ENCODE peak calls at places on chromosomes 16 and 17, in six cellular contexts. U, W, I, S, D and V are unnamed samples.

GRCh38 chr17:38605852-38606645 is at the start of gene SRCIN1:
- DNase-seq in W (peak), S (no peak), U (peak), D (no peak), I (no peak), V (no peak)

GRCh38 chr17:8409966-8410881 is 12.6 kb upstream of the RNF222 start:
- DNase-seq in W (peak), I (peak), S (peak), D (peak), U (peak), V (peak)

GRCh38 chr16:69150146-69150865 is 17.9 kb downstream of the UTP4 start:
- DNase-seq in U (no peak), D (peak), W (no peak), S (peak), I (no peak), V (no peak)

GRCh38 chr16:30921748-30922419 is 1.5 kb upstream of the FBXL19 start:
- DNase-seq in D (peak), U (peak), S (peak), W (peak), I (peak), V (peak)

GRCh38 chr17:68861602-68862001 is 93.6 kb downstream of the ABCA8 start:
- DNase-seq in D (no peak), S (no peak), W (no peak), I (no peak), U (no peak), V (no peak)

GRCh38 chr16:72666267-72666666 is 381.7 kb downstream of the ZFHX3 start:
- DNase-seq in I (no peak), U (no peak), S (no peak), D (no peak), W (no peak), V (no peak)

GRCh38 chr17:45235071-45236001 is 13.7 kb downstream of the FMNL1 start:
- DNase-seq in W (peak), D (peak), U (peak), S (peak), I (peak), V (peak)

GRCh38 chr16:49986351-49987124 is 38.5 kb upstream of the CNEP1R1 start:
- DNase-seq in D (peak), I (no peak), U (no peak), W (no peak), S (no peak), V (no peak)

GRCh38 chr17:2192367-2193028 is 111.1 kb downstream of the SMG6 start:
- DNase-seq in S (no peak), D (peak), W (peak), I (no peak), U (no peak), V (no peak)

GRCh38 chr17:41763327-41763726 is 23.2 kb downstream of the JUP start:
- DNase-seq in D (no peak), S (no peak), W (no peak), I (no peak), U (no peak), V (no peak)

GRCh38 chr16:85908889-85909584 is 10.1 kb downstream of the IRF8 start:
- DNase-seq in I (no peak), U (peak), D (no peak), S (no peak), W (peak), V (no peak)

GRCh38 chr17:78144736-78145641 is 1.2 kb upstream of the C17orf99 start:
- DNase-seq in I (no peak), D (no peak), S (no peak), U (no peak), W (peak), V (no peak)

GRCh38 chr17:78142113-78142861 is 3.9 kb upstream of the C17orf99 start:
- DNase-seq in D (peak), I (no peak), S (no peak), W (no peak), U (no peak), V (no peak)

GRCh38 chr17:78146471-78146869 is 285 bp downstream of the C17orf99 start:
- DNase-seq in D (no peak), I (no peak), U (no peak), S (no peak), W (no peak), V (no peak)

GRCh38 chr17:78143214-78144145 is 2.7 kb upstream of the C17orf99 start:
- DNase-seq in W (no peak), U (no peak), I (no peak), D (no peak), S (no peak), V (no peak)

DNA sequence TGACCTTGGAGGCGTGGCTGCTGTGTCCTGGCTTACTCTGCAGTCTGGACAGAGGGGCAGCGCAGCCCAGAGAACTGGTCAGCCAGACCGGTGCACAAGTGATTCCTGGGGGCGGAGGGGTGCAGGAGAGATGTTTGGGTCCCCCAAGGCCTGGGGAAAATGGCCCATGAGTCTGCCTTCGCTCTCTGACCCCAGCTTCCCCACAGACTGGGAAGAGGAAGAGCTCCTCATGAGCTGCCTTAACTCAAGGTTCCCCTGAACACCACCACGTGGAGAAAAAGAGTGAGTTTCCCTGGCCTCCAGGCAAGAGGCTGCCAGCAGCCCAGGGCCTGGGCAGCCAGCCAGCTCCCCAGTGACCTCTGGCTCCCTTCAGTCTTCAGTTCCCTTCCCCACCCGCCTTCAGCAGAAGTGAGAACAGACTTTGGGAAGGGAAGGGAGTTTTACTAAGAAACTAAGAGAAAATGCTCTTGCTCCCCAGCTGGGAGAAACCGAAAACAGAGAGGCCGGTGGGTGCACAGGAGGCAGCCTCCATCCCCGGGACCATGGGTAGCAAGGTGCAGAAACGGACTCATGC is 2.0 kb upstream of the C17orf99 start:
- DNase-seq in D (peak), U (no peak), S (peak), I (no peak), W (peak), V (no peak)
- TF ChIP-seq CTCF in D (no peak), U (no peak), S (no peak), I (no peak), W (no peak), V (no peak)

DNA sequence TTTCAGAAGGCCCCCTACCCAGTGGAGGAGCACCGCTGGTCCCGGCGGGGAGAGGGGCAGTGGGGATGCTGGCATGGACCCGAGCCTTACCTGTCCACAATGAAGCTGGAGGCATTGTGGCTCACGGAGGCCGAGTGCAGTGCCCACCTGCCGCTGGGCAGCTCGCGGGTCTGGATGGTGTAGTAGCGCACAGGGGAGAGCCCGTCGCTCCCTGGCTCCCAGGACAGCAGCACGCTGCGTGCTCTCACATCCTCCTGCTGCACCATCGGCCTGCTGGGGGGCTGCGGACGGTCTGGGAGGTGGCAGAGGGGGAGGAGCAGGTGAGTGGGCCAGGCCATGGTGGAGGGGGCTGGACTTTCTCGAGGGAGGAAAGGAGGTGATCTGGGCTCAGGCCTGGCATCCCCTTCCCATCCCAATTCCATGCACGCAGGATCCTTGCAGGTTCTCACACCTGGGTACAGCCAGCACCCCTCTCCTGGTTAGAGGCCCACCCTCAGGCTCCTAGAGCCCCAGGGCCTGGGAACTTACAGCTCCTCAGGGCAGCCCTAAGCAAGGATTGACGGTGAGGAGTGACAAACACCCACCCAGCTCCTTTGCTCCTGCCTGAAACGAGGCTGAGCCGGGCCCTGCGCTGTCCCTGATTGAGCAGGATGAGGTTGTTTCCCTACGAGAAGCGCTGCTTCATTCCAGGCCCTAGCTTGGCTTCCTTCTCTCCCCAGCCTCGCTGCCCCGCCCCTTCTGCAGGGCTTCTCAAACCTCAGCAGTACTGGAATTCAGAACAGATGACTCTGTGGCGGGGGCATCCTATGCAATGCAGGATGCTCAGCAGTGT is 76.2 kb upstream of the CDC42EP4 start:
- DNase-seq in W (peak), U (no peak), D (peak), I (no peak), S (no peak), V (no peak)
- TF ChIP-seq CTCF in W (no peak), U (no peak), D (no peak), I (no peak), S (no peak), V (no peak)

DNA sequence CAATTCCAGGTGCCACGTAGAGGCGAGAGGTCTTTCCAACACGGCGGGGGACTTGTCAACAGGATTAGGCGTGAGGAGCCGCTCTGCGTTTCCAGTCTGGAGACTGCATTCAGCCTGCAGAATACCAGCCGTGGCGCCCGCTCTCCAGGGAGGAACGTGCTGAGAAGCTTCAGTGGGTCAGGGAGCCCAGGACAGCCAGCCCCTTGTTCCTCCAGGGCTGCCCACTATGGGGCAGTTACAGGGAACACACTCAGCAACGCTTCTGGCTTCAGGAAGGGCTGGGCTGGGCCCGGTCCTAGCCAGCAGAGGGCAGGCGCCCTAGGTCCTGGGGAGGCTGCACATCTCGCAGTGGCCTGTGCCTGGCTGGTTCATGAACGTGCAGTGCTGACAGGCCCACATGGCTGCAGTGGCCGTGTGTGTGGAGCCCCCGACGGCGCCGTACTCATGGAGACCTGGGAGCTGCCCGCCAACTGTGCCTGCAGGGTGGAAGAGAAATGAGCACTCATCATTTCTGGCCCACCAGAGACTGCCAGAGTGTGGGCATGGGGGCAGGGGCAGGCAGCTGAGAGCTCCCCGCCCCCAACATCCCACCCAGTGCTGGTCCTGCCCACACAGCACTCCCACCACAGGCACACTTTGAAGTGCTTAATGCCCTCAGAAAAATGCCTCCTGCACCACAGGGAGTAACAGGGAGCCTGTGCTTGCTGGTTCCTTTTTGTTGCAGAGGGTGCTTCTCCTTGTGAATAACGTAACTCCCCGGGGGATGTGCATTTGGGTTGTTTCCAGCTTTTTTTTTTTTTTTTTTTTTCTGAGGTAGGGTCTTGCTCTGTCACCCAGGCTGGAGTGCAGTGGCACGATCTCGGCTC is 7.0 kb upstream of the FAAP100 start:
- DNase-seq in U (no peak), W (no peak), S (no peak), I (no peak), D (no peak), V (no peak)
- TF ChIP-seq CTCF in U (no peak), W (no peak), S (no peak), I (peak), D (peak), V (no peak)

GRCh38 chr17:74963656-74964055 is 8.9 kb downstream of the HID1 start:
- DNase-seq in W (no peak), I (no peak), D (no peak), U (no peak), S (no peak), V (no peak)

GRCh38 chr17:74962622-74963394 is 9.8 kb downstream of the HID1 start:
- DNase-seq in I (no peak), S (no peak), W (no peak), U (no peak), D (no peak), V (no peak)

GRCh38 chr17:74961657-74962360 is 10.8 kb downstream of the HID1 start:
- DNase-seq in D (peak), U (peak), S (peak), I (peak), W (peak), V (peak)

GRCh38 chr17:74964988-74965622 is 7.5 kb downstream of the HID1 start:
- DNase-seq in S (no peak), I (no peak), W (no peak), U (no peak), D (no peak), V (no peak)

GRCh38 chr17:74964246-74964761 is 8.3 kb downstream of the HID1 start:
- DNase-seq in I (no peak), W (no peak), D (no peak), U (no peak), S (no peak), V (no peak)
- TF ChIP-seq CTCF in I (no peak), W (no peak), D (no peak), U (no peak), S (no peak), V (no peak)

DNA sequence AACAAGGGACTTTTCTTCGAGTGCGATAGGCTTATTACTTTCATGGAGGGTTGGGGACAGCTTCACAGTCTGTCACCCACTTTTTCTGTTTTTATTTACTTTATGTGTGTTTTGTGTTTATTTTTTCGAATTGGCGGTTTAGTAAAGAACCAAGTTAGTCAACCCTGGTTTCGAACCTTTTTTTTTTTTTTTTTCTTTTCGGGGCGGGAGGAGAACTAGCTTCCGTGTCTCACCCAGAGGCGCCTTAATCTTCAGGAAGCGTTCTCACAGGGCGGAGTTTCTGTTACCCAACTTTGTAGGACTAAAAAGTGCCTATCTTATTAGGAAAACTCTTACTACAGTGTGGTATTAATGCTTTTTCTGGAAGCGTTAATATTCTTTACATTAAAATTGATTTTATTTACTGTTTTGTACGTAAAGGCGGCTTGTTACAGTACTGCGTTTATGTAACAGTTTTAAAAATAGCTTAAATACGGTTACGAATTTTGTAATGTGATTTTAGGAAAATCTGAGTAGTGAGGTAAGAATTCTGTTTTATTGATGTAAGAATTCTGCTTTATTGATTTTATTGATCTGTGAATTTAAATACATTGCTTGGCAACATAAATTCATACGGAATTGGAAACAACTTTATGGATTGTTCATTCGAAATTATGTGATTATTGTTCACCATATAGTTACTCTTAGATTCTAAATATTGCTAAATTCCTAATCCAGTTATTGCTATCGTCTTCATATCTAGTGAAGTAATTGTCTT is 883 bp downstream of the ZNF207 start:
- DNase-seq in U (no peak), D (peak), W (no peak), I (no peak), S (no peak), V (no peak)
- TF ChIP-seq CTCF in U (no peak), D (no peak), W (no peak), I (no peak), S (no peak), V (no peak)

GRCh38 chr16:84186685-84187437 is at the start of gene TAF1C:
- DNase-seq in I (peak), U (peak), S (peak), D (peak), W (peak), V (peak)
- TF ChIP-seq CTCF in I (peak), U (peak), S (peak), D (peak), W (peak), V (peak)

DNA sequence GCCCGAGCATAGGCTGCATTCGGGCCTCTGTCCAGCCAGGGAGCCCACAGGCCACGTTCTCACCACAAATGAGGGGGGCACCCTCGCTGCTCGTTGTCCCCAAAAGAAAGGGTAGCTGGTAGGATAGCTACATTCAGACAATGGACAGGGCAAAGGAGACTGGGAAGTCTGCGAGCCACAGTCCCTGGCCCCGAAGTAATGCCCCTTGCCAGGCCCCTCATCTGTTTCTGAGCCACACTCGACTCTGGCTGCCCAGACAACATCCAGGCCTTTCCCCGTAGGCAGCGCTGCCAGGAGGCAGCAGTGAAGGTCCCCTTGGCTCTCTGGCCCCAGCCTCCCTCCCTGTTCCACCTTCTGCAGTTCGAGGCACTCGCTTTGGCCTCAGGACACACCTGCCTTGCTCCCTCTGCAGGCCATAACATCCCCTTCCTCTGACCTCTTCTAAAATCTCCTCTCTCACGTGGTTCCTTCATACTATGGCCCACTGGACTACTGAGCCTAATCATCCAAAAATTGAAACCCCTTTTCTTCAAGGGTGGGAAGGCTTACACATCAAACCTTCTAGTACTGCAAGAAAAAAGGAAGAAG is 12.2 kb downstream of the AIPL1 start:
- DNase-seq in S (no peak), I (no peak), W (no peak), D (no peak), U (no peak), V (no peak)
- TF ChIP-seq CTCF in S (no peak), I (no peak), W (no peak), D (no peak), U (no peak), V (no peak)